ENCODE peak calls at places on chromosomes 3 and 15, in nine cellular contexts. R is NCI-H69; I is AG08396; B is GM20000; D is stimulated activated CD8-positive, alpha-beta memory T cell treated with anti-CD3 and anti-CD28 coated beads, Interleukin-12 subunit alpha, Interleukin-12 subunit beta, amount 100 ng/mL, for 4 hours; W is endothelial cell; Q is A549; G is GM12878; V is astrocyte of the spinal cord. Y is an unnamed sample.

GRCh38 chr3:143472731-143473523 is 353.4 kb downstream of the CHST2 start:
- DNase-seq in W (no peak), B (no peak), I (no peak), R (no peak), V (no peak), G (no peak), Q (no peak), D (no peak), Y (no peak)

GRCh38 chr3:150372320-150373118 is 35.6 kb upstream of the TSC22D2 start:
- DNase-seq in B (peak), G (no peak), I (peak), V (peak), Q (peak), R (no peak), W (no peak), D (no peak), Y (no peak)

GRCh38 chr15:64134322-64134829 is 17.2 kb upstream of the SNX22 start:
- DNase-seq in I (no peak), G (no peak), B (no peak), V (peak), W (no peak), Q (no peak), R (no peak), D (no peak), Y (no peak)

GRCh38 chr3:193711964-193712598 is 119.1 kb downstream of the OPA1 start:
- DNase-seq in G (no peak), D (no peak), W (no peak), V (no peak), B (no peak), Q (no peak), I (no peak), R (peak), Y (no peak)

GRCh38 chr15:51366911-51367310 is 25.5 kb downstream of the GLDN start:
- DNase-seq in G (no peak), I (no peak), B (no peak), W (no peak), R (peak), Q (no peak), D (no peak), V (peak), Y (no peak)

GRCh38 chr15:33964665-33965040 is 3.6 kb upstream of the CHRM5 start:
- DNase-seq in D (no peak), R (no peak), V (no peak), W (no peak), B (no peak), Q (no peak), I (no peak), G (no peak), Y (no peak)

GRCh38 chr3:156728267-156728985 is 54.0 kb downstream of the TIPARP start:
- DNase-seq in I (peak), G (no peak), R (peak), W (no peak), B (no peak), Q (no peak), D (no peak), V (peak), Y (no peak)

GRCh38 chr3:42036483-42036823 is 54.7 kb upstream of the TRAK1 start:
- DNase-seq in I (peak), D (no peak), W (no peak), V (peak), G (no peak), R (no peak), B (no peak), Q (peak), Y (no peak)

GRCh38 chr3:130759692-130760338 is 13.2 kb upstream of the PIK3R4 start:
- DNase-seq in V (peak), B (peak), I (peak), Q (peak), D (no peak), R (peak), W (peak), G (no peak), Y (peak)

GRCh38 chr3:141266797-141267555 is 35.4 kb downstream of the PXYLP1 start:
- DNase-seq in B (peak), I (no peak), Q (no peak), D (no peak), W (no peak), V (no peak), R (no peak), G (no peak), Y (no peak)

GRCh38 chr3:126348308-126348920 is 8.8 kb downstream of the KLF15 start:
- DNase-seq in W (no peak), Q (no peak), B (no peak), D (no peak), G (no peak), I (no peak), V (no peak), R (no peak), Y (peak)

GRCh38 chr15:40066531-40066930 is 27.6 kb upstream of the SRP14 start:
- DNase-seq in Q (no peak), W (no peak), V (no peak), B (no peak), D (no peak), R (peak), I (no peak), G (no peak), Y (no peak)

GRCh38 chr15:98442379-98442833 is 205.9 kb upstream of the IGF1R start:
- DNase-seq in D (no peak), G (no peak), B (peak), V (peak), Q (peak), W (peak), R (peak), I (peak), Y (peak)

GRCh38 chr3:62044874-62045273 is 328.5 kb downstream of the FEZF2 start:
- DNase-seq in D (no peak), Q (no peak), R (no peak), I (no peak), G (no peak), B (no peak), V (no peak), W (no peak), Y (no peak)

GRCh38 chr3:168325684-168326083 is 230.0 kb upstream of the GOLIM4 start:
- DNase-seq in I (no peak), B (no peak), D (no peak), G (no peak), W (no peak), V (no peak), R (peak), Q (no peak), Y (no peak)

GRCh38 chr15:64774556-64775523 is 549 bp downstream of the RBPMS2 start:
- DNase-seq in I (peak), G (no peak), R (peak), W (peak), Q (no peak), D (no peak), V (no peak), B (peak), Y (no peak)

GRCh38 chr3:65808407-65808806 is 230.3 kb downstream of the MAGI1 start:
- DNase-seq in B (no peak), I (no peak), G (no peak), Q (no peak), R (no peak), D (no peak), W (no peak), V (no peak), Y (no peak)

GRCh38 chr3:17553080-17553479 is 189.4 kb downstream of the TBC1D5 start:
- DNase-seq in G (no peak), W (no peak), V (no peak), I (no peak), B (no peak), D (no peak), R (peak), Q (no peak), Y (no peak)

GRCh38 chr3:154886437-154886836 is 193.7 kb upstream of the MME start:
- DNase-seq in V (peak), G (no peak), W (no peak), R (no peak), B (no peak), I (peak), D (no peak), Q (no peak), Y (no peak)

GRCh38 chr15:66939451-66940023 is 125.9 kb upstream of the SMAD3 start:
- DNase-seq in B (no peak), I (no peak), D (no peak), W (no peak), V (no peak), R (no peak), Q (no peak), G (no peak), Y (no peak)

GRCh38 chr3:139299261-139300132 is 44.3 kb upstream of the MRPS22 start:
- DNase-seq in W (no peak), D (no peak), G (no peak), V (peak), Q (peak), R (no peak), I (no peak), B (no peak), Y (no peak)

GRCh38 chr3:110625126-110625798 is 446.4 kb upstream of the NECTIN3 start:
- DNase-seq in W (no peak), I (no peak), V (no peak), B (no peak), Q (no peak), R (no peak), G (no peak), D (no peak), Y (no peak)

GRCh38 chr3:150180349-150180748 is 209.7 kb upstream of the PFN2 start:
- DNase-seq in G (no peak), V (peak), D (no peak), W (no peak), I (no peak), B (no peak), R (peak), Q (no peak), Y (no peak)

Y was measured in iPS-NIHi11.